ENCODE peak calls at places on chromosomes 7 and 10, in seven cellular contexts. W is sigmoid colon; V is CD8-positive, alpha-beta T cell; E is dorsolateral prefrontal cortex; D is GM23338; M is fibroblast of mammary gland; H is foreskin fibroblast. T is an unnamed sample.

GRCh38 chr10:89373916-89374711 is 3.7 kb upstream of the IFIT1B start:
- DNase-seq in W (peak), V (no peak), E (peak), D (no peak), M (peak), H (peak), T (no peak)

GRCh38 chr7:45001138-45001694 is 1.2 kb downstream of the CCM2 start:
- DNase-seq in W (peak), V (no peak), E (no peak), D (peak), M (peak), H (no peak), T (peak)

GRCh38 chr7:96181174-96181573 is 140.7 kb downstream of the SLC25A13 start:
- DNase-seq in W (no peak), V (no peak), E (no peak), D (no peak), M (no peak), H (no peak), T (no peak)

GRCh38 chr7:2645274-2645868 is 13.6 kb downstream of the TTYH3 start:
- DNase-seq in W (no peak), V (no peak), E (no peak), D (peak), M (no peak), H (no peak), T (peak)

GRCh38 chr10:120486671-120487205 is 29.7 kb downstream of the PLPP4 start:
- DNase-seq in W (no peak), V (no peak), E (no peak), D (no peak), M (no peak), H (no peak), T (no peak)

GRCh38 chr7:156172638-156173037 is 360.4 kb upstream of the SHH start:
- DNase-seq in W (no peak), V (no peak), E (no peak), D (no peak), M (no peak), H (no peak), T (no peak)

GRCh38 chr10:28273343-28273742 is 29.5 kb downstream of the MPP7 start:
- DNase-seq in W (no peak), V (no peak), E (no peak), D (no peak), M (no peak), H (no peak), T (no peak)

GRCh38 chr10:86876748-86877147 is 80.7 kb downstream of the MMRN2 start:
- DNase-seq in W (no peak), V (no peak), E (no peak), D (no peak), M (peak), H (peak), T (no peak)

GRCh38 chr7:11261470-11261869 is 287.8 kb downstream of the PHF14 start:
- DNase-seq in W (no peak), V (no peak), E (no peak), D (no peak), M (no peak), H (no peak), T (no peak)

GRCh38 chr10:71437537-71438058 is 40.9 kb downstream of the CDH23 start:
- DNase-seq in W (no peak), V (no peak), E (peak), D (no peak), M (no peak), H (no peak), T (no peak)

GRCh38 chr7:105014725-105015630 is 973 bp downstream of the KMT2E start:
- DNase-seq in W (peak), V (peak), E (peak), D (peak), M (peak), H (peak), T (peak)

GRCh38 chr7:105013283-105013817 is 655 bp upstream of the KMT2E start:
- DNase-seq in W (peak), V (peak), E (peak), D (peak), M (peak), H (peak), T (peak)

GRCh38 chr7:105012503-105013282 is 1.3 kb upstream of the KMT2E start:
- DNase-seq in W (peak), V (peak), E (peak), D (peak), M (peak), H (peak), T (peak)

GRCh38 chr7:105015631-105015965 is 1.6 kb downstream of the KMT2E start:
- DNase-seq in W (no peak), V (no peak), E (no peak), D (peak), M (no peak), H (no peak), T (peak)

GRCh38 chr7:105013818-105014724 is at the start of gene KMT2E:
- DNase-seq in W (peak), V (peak), E (peak), D (peak), M (peak), H (peak), T (peak)
- TF ChIP-seq CTCF in W (peak), V (no peak), E (no peak), D (no peak), M (no peak), H (no peak), T (peak)

GRCh38 chr7:151461096-151461941 is 21.4 kb upstream of the CRYGN start:
- DNase-seq in W (no peak), V (no peak), E (no peak), D (no peak), M (no peak), H (no peak), T (no peak)

GRCh38 chr7:151459726-151460473 is 20.0 kb upstream of the CRYGN start:
- DNase-seq in W (peak), V (no peak), E (peak), D (peak), M (peak), H (peak), T (no peak)

GRCh38 chr7:151462306-151462779 is 22.4 kb upstream of the CRYGN start:
- DNase-seq in W (no peak), V (no peak), E (no peak), D (peak), M (no peak), H (no peak), T (no peak)

GRCh38 chr7:151460474-151460855 is 20.5 kb upstream of the CRYGN start:
- DNase-seq in W (peak), V (no peak), E (no peak), D (no peak), M (no peak), H (peak), T (no peak)

DNA sequence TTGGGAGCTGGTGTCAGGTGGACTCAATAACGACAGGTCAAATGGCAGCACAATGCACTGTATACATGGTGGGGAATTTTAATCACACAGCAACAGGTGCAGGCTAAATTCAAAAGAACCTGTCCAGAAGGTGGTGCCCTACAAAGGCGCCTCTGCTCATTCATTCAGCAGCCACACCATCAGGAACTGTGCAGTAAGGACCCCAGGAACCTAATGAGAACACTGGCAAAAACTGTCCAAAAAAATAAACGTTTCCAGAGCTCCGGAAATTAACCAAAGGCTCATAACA is 21.9 kb upstream of the CRYGN start:
- DNase-seq in W (no peak), V (no peak), E (no peak), D (no peak), M (no peak), H (no peak), T (no peak)
- H3K4me3 ChIP-seq in W (no peak), V (no peak), E (no peak), D (no peak), M (no peak), H (no peak), T (no peak)

DNA sequence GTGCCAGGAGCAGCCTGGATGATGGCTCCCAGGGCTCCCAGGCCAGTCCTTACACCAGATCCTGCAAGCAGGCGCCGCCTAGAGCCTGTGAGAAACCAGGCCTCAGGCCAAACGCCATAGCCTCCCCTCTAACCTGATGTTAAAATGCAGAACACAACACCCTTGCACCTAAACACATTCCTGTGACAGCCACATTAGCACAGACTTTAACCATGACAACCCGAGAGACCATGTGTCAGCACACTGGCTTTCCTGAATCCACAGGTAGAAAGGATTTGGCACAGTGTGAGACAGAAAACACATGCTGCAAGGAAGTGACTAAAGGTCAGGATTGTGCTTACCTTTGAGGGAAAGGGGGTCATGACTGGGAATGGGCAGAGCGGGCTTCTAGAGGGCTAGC is 59.9 kb downstream of the SGMS1 start:
- DNase-seq in W (no peak), V (no peak), E (no peak), D (peak), M (no peak), H (no peak), T (no peak)
- TF ChIP-seq CTCF in W (no peak), V (no peak), E (no peak), D (peak), M (no peak), H (no peak), T (no peak)

DNA sequence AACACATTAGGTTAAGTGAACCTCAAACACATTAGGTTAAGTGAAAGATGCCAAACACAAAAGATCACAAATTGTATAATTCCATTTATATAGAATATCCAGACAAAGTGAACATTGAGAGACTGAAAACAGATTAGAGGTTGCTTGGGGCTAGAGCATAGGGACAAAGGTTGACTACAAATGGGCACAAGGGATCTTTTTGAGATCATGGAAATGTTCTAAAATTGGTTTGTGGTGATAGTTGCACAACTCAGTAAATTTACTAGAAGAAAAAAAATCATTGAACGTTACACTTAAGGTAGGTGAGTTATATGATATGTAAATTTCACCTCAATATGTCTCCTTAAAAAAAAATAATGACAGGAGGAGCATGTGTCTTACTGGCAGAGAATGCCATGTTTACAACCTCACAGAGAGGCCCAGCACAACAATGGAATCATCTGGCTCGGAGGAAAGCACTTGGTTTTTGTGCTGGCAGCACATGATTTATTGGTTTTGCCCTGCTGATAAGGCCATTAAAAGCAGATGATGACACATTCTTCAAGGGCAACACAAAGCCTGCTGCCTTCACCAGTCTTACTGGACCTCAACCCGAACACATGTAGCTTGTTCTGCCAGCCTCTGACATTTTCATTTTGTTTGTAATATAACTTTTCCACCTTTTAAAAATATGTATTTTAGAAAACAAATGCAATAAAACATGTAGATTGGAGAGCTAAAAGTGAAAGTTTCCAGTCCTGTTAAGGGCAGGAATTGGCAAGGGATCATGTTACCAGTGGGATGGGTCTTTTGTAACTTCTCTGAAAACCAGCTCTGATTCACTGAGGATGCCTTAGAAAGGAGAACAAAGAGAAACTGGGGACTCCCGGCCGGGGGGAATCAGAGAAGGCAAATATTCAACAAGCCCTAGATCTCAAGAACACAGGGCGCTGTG is 11.9 kb upstream of the LMOD2 start:
- DNase-seq in W (no peak), V (no peak), E (no peak), D (peak), M (peak), H (peak), T (no peak)
- H3K4me3 ChIP-seq in W (no peak), V (no peak), E (no peak), D (no peak), M (no peak), H (peak), T (no peak)

T was measured in GM12865.